ENCODE peak calls at places on chromosome 7, in eight cellular contexts. E is OCI-LY7; W is A549; P is AG04450; U is HFF-Myc; M is CD4-positive, alpha-beta T cell; S is IMR-90; J is HCT116. K is an unnamed sample.
A peak's percentile ranks its signal among the peaks of the same experiment; 100 is the strongest.

GRCh38 chr7:45157653-45158401 is at the start of gene RAMP3:
- DNase-seq in W (no peak), E (no peak), P (no peak), M (no peak), U (no peak), S (no peak), J (no peak), K (no peak)

GRCh38 chr7:30825215-30825720 is 54.1 kb downstream of the MINDY4 start:
- DNase-seq in P (no peak), S (no peak), E (no peak), M (no peak), U (no peak), J (no peak), W (no peak), K (no peak)

GRCh38 chr7:123552641-123553040 is 5.0 kb downstream of the NDUFA5 start:
- DNase-seq in U (no peak), E (no peak), W (no peak), M (no peak), P (no peak), S (no peak), J (no peak), K (no peak)

GRCh38 chr7:74554178-74554577 is 100.5 kb downstream of the GTF2IRD1 start:
- DNase-seq in P (no peak), M (no peak), W (no peak), J (no peak), S (no peak), U (no peak), E (no peak), K (no peak)

GRCh38 chr7:5643280-5643679 is 138.2 kb downstream of the RNF216 start:
- DNase-seq in W (no peak), J (no peak), S (no peak), M (no peak), U (no peak), E (no peak), P (no peak), K (no peak)

GRCh38 chr7:82291931-82292330 is 151.6 kb downstream of the CACNA2D1 start:
- DNase-seq in J (peak; percentile 13), U (no peak), M (no peak), W (no peak), E (no peak), S (no peak), P (no peak), K (no peak)

GRCh38 chr7:96962221-96962620 is 43.1 kb upstream of the DLX6 start:
- DNase-seq in U (no peak), E (no peak), J (no peak), P (no peak), M (no peak), S (no peak), W (no peak), K (no peak)

GRCh38 chr7:28588606-28589005 is 176.3 kb downstream of the CREB5 start:
- DNase-seq in P (no peak), E (no peak), J (no peak), W (no peak), U (no peak), S (no peak), M (no peak), K (no peak)

GRCh38 chr7:128395748-128396147 is 14.0 kb downstream of the IMPDH1 start:
- DNase-seq in U (no peak), P (no peak), S (no peak), J (no peak), E (no peak), W (no peak), M (no peak), K (no peak)

GRCh38 chr7:33932221-33932620 is 26.9 kb downstream of the BMPER start:
- DNase-seq in J (no peak), E (no peak), S (no peak), P (no peak), U (no peak), W (no peak), M (no peak), K (no peak)

GRCh38 chr7:49767719-49768118 is 5.7 kb upstream of the VWC2 start:
- DNase-seq in U (no peak), E (peak; percentile 75), J (no peak), W (no peak), M (no peak), S (no peak), P (no peak), K (no peak)

GRCh38 chr7:47282790-47283496 is 299.0 kb downstream of the TNS3 start:
- DNase-seq in S (no peak), W (no peak), E (no peak), P (no peak), M (no peak), U (no peak), J (no peak), K (no peak)

GRCh38 chr7:142796001-142796500 is 25.3 kb downstream of the PRSS2 start:
- DNase-seq in E (peak; percentile 47), J (no peak), P (no peak), U (no peak), M (no peak), W (no peak), S (no peak), K (no peak)

GRCh38 chr7:35988818-35989217 is 164.2 kb upstream of the EEPD1 start:
- DNase-seq in S (no peak), J (no peak), P (no peak), M (no peak), E (no peak), W (no peak), U (no peak), K (no peak)

GRCh38 chr7:139108256-139109187 is 998 bp downstream of the ZC3HAV1 start:
- DNase-seq in E (peak; percentile 73), J (no peak), M (no peak), W (peak; percentile 39), P (no peak), U (no peak), S (peak; percentile 4), K (peak; percentile 45)

GRCh38 chr7:139106959-139107358 is 2.6 kb downstream of the ZC3HAV1 start:
- DNase-seq in M (no peak), J (no peak), S (no peak), W (no peak), P (no peak), E (peak; percentile 38), U (no peak), K (no peak)

GRCh38 chr7:139109983-139110411 is 477 bp upstream of the ZC3HAV1 start:
- DNase-seq in M (no peak), J (no peak), P (no peak), U (no peak), E (peak; percentile 19), S (no peak), W (no peak), K (no peak)

GRCh38 chr7:139111147-139111546 is 1.6 kb upstream of the ZC3HAV1 start:
- DNase-seq in J (no peak), M (no peak), P (no peak), S (no peak), W (no peak), U (no peak), E (no peak), K (no peak)

DNA sequence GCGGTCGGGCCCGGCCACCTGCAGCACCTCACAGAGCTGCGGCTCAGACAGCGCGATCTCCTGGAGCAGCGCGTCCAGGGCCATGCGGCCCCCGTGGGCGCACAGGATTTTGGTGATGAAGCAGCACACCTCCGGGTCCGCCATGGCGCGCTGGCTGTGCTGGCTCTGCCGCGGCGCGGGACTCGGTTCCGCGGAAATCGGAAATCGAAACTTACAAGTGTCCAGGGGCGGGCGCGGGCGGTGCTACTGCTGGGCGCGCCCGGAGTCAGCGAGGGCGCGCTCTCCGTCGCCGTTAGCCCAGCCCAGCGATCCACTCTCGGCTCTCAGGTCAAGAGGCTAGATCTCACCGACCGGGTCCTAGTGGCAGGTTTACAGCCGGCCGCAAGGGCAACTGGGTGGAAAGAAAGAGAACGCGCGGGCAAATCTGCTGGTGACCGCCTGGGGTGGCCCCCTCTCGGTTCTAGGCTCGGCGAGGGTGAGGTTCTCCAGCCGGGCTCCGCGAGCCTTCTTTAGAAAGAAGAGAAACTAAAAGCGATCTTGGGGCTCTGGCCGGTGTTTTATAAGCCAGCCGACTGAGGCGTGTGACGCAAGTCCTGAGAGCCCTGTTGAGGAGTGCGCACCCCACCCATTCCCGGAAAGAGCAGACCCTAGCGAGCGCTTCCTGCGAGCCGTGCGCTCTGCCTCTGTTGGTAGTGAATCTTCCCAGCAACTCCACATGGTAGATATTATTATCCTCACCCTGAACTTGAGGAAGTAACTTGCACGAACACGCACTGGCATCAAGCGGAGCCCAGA is at the start of gene ZC3HAV1:
- DNase-seq in W (peak; percentile 86), U (peak; percentile 67), S (peak; percentile 86), M (peak; percentile 90), P (peak; percentile 66), E (peak; percentile 86), J (peak; percentile 50), K (peak; percentile 89)
- TF ChIP-seq CTCF in W (no peak), U (no peak), S (no peak), M (no peak), P (no peak), E (no peak), J (no peak), K (no peak)

GRCh38 chr7:114986181-114986800 is 64.4 kb downstream of the MDFIC start:
- DNase-seq in P (no peak), U (no peak), J (no peak), S (no peak), M (no peak), E (no peak), W (no peak), K (no peak)
- TF ChIP-seq CTCF in P (no peak), U (no peak), J (no peak), S (no peak), M (no peak), E (no peak), W (no peak), K (no peak)

GRCh38 chr7:69932034-69932628 is 333.9 kb downstream of the AUTS2 start:
- DNase-seq in P (peak; percentile 1), M (no peak), S (peak; percentile 4), U (no peak), E (peak; percentile 60), W (peak; percentile 6), J (no peak), K (no peak)
- TF ChIP-seq CTCF in P (peak; percentile 55), M (no peak), S (peak; percentile 41), U (peak; percentile 34), E (peak; percentile 92), W (peak; percentile 74), J (no peak), K (peak; percentile 68)

GRCh38 chr7:13276977-13277376 is 589.5 kb downstream of the ARL4A start:
- DNase-seq in J (peak; percentile 6), E (peak; percentile 2), U (no peak), P (no peak), M (no peak), W (no peak), S (no peak), K (no peak)

GRCh38 chr7:13278020-13278419 is 590.6 kb downstream of the ARL4A start:
- DNase-seq in J (no peak), M (no peak), E (no peak), U (no peak), W (no peak), P (no peak), S (no peak), K (no peak)

GRCh38 chr7:13282377-13282980 is 595.0 kb downstream of the ARL4A start:
- DNase-seq in S (peak; percentile 54), P (peak; percentile 13), M (no peak), U (no peak), J (peak; percentile 35), E (peak; percentile 4), W (no peak), K (no peak)

DNA sequence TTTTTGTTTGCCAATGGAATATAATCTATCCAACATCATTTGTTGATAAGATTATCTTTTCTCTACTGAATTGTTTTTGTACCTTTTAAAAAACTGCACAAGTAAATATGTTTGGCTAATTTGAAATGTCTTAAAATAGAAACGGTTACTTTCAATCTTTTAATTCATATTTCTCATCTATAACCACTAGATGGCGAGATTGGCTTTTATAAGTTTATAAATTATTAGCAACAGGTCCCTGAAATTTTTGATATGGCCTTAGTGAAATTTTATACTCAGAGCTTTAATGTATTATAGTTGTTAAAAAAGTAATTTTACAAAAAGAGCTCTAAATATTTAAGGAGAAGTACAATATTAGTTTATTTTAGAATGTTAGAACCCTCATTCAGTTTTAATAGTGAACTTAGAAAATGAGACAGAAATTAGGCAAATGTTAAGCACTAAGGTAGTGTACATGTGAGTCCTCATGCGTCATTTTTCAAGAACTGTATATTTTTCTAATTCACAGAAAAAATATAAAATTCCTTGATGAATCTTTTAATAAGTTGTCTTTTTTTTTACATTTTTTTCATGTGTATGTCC is 592.5 kb downstream of the ARL4A start:
- DNase-seq in W (no peak), U (no peak), J (peak; percentile 15), P (peak; percentile 3), S (peak; percentile 10), E (peak; percentile 56), M (no peak), K (no peak)
- TF ChIP-seq CTCF in W (peak; percentile 53), U (no peak), J (no peak), P (peak; percentile 33), S (peak; percentile 39), E (peak; percentile 84), M (peak; percentile 62), K (peak; percentile 22)